ENCODE peak calls at places on chromosomes 3 and 15, in seven cellular contexts. One of them, this sample, is unnamed.

GRCh38 chr15:48723964-48724363 is 78.5 kb upstream of the FBN1 start:
- DNase-seq in foreskin fibroblast: no peak
- DNase-seq in NK-92 treated with Interleukin-12 subunit alpha and Interleukin-12 subunit beta, amount 100 ng/mL, for 24 hours: no peak
- DNase-seq in amygdala: no peak
- DNase-seq in upper lobe of right lung: no peak
- DNase-seq in cardiac fibroblast: no peak
- DNase-seq in activated CD4-positive, alpha-beta T cell treated with anti-CD3 and anti-CD28 coated beads, Interleukin-2, amount 50 U/mL, for 1 hour: no peak
- DNase-seq in this sample: no peak

GRCh38 chr3:108820586-108820985 is 2.0 kb upstream of the TRAT1 start:
- DNase-seq in foreskin fibroblast: no peak
- DNase-seq in NK-92 treated with Interleukin-12 subunit alpha and Interleukin-12 subunit beta, amount 100 ng/mL, for 24 hours: no peak
- DNase-seq in amygdala: no peak
- DNase-seq in upper lobe of right lung: no peak
- DNase-seq in cardiac fibroblast: no peak
- DNase-seq in activated CD4-positive, alpha-beta T cell treated with anti-CD3 and anti-CD28 coated beads, Interleukin-2, amount 50 U/mL, for 1 hour: no peak
- DNase-seq in this sample: no peak

GRCh38 chr15:43518073-43518761 is 809 bp downstream of the MAP1A start:
- DNase-seq in foreskin fibroblast: peak; percentile 70
- DNase-seq in NK-92 treated with Interleukin-12 subunit alpha and Interleukin-12 subunit beta, amount 100 ng/mL, for 24 hours: no peak
- DNase-seq in amygdala: peak; percentile 86
- DNase-seq in upper lobe of right lung: peak; percentile 58
- DNase-seq in cardiac fibroblast: peak; percentile 41
- DNase-seq in activated CD4-positive, alpha-beta T cell treated with anti-CD3 and anti-CD28 coated beads, Interleukin-2, amount 50 U/mL, for 1 hour: no peak
- DNase-seq in this sample: peak; percentile 81

GRCh38 chr3:168051579-168052183 is 44.0 kb downstream of the GOLIM4 start:
- DNase-seq in foreskin fibroblast: peak; percentile 64
- DNase-seq in NK-92 treated with Interleukin-12 subunit alpha and Interleukin-12 subunit beta, amount 100 ng/mL, for 24 hours: no peak
- DNase-seq in amygdala: no peak
- DNase-seq in upper lobe of right lung: no peak
- DNase-seq in cardiac fibroblast: peak; percentile 54
- DNase-seq in activated CD4-positive, alpha-beta T cell treated with anti-CD3 and anti-CD28 coated beads, Interleukin-2, amount 50 U/mL, for 1 hour: no peak
- DNase-seq in this sample: no peak

GRCh38 chr15:78737187-78737820 is 74.0 kb downstream of the ADAMTS7 start:
- DNase-seq in foreskin fibroblast: no peak
- DNase-seq in NK-92 treated with Interleukin-12 subunit alpha and Interleukin-12 subunit beta, amount 100 ng/mL, for 24 hours: no peak
- DNase-seq in amygdala: no peak
- DNase-seq in upper lobe of right lung: peak; percentile 27
- DNase-seq in cardiac fibroblast: no peak
- DNase-seq in activated CD4-positive, alpha-beta T cell treated with anti-CD3 and anti-CD28 coated beads, Interleukin-2, amount 50 U/mL, for 1 hour: no peak
- DNase-seq in this sample: no peak

GRCh38 chr15:48641416-48641815 is 4.1 kb downstream of the FBN1 start:
- DNase-seq in foreskin fibroblast: peak; percentile 74
- DNase-seq in NK-92 treated with Interleukin-12 subunit alpha and Interleukin-12 subunit beta, amount 100 ng/mL, for 24 hours: no peak
- DNase-seq in amygdala: peak; percentile 50
- DNase-seq in upper lobe of right lung: no peak
- DNase-seq in cardiac fibroblast: peak; percentile 64
- DNase-seq in activated CD4-positive, alpha-beta T cell treated with anti-CD3 and anti-CD28 coated beads, Interleukin-2, amount 50 U/mL, for 1 hour: no peak
- DNase-seq in this sample: no peak

GRCh38 chr15:41727143-41727542 is 47.1 kb upstream of the MAPKBP1 start:
- DNase-seq in foreskin fibroblast: no peak
- DNase-seq in NK-92 treated with Interleukin-12 subunit alpha and Interleukin-12 subunit beta, amount 100 ng/mL, for 24 hours: no peak
- DNase-seq in amygdala: no peak
- DNase-seq in upper lobe of right lung: no peak
- DNase-seq in cardiac fibroblast: peak; percentile 50
- DNase-seq in activated CD4-positive, alpha-beta T cell treated with anti-CD3 and anti-CD28 coated beads, Interleukin-2, amount 50 U/mL, for 1 hour: no peak
- DNase-seq in this sample: no peak

GRCh38 chr15:51375966-51376640 is 34.6 kb downstream of the GLDN start:
- DNase-seq in foreskin fibroblast: peak; percentile 77
- DNase-seq in NK-92 treated with Interleukin-12 subunit alpha and Interleukin-12 subunit beta, amount 100 ng/mL, for 24 hours: no peak
- DNase-seq in amygdala: no peak
- DNase-seq in upper lobe of right lung: no peak
- DNase-seq in cardiac fibroblast: no peak
- DNase-seq in activated CD4-positive, alpha-beta T cell treated with anti-CD3 and anti-CD28 coated beads, Interleukin-2, amount 50 U/mL, for 1 hour: no peak
- DNase-seq in this sample: no peak

GRCh38 chr3:30720586-30721313 is 114.3 kb downstream of the TGFBR2 start:
- DNase-seq in foreskin fibroblast: peak; percentile 62
- DNase-seq in NK-92 treated with Interleukin-12 subunit alpha and Interleukin-12 subunit beta, amount 100 ng/mL, for 24 hours: no peak
- DNase-seq in amygdala: no peak
- DNase-seq in upper lobe of right lung: no peak
- DNase-seq in cardiac fibroblast: no peak
- DNase-seq in activated CD4-positive, alpha-beta T cell treated with anti-CD3 and anti-CD28 coated beads, Interleukin-2, amount 50 U/mL, for 1 hour: no peak
- DNase-seq in this sample: no peak

GRCh38 chr3:127228866-127229265 is 35.9 kb downstream of the PRR23E start:
- DNase-seq in foreskin fibroblast: no peak
- DNase-seq in NK-92 treated with Interleukin-12 subunit alpha and Interleukin-12 subunit beta, amount 100 ng/mL, for 24 hours: no peak
- DNase-seq in amygdala: no peak
- DNase-seq in upper lobe of right lung: no peak
- DNase-seq in cardiac fibroblast: no peak
- DNase-seq in activated CD4-positive, alpha-beta T cell treated with anti-CD3 and anti-CD28 coated beads, Interleukin-2, amount 50 U/mL, for 1 hour: no peak
- DNase-seq in this sample: no peak

GRCh38 chr15:63605036-63605435 is 7.8 kb downstream of the FBXL22 start:
- DNase-seq in foreskin fibroblast: no peak
- DNase-seq in NK-92 treated with Interleukin-12 subunit alpha and Interleukin-12 subunit beta, amount 100 ng/mL, for 24 hours: no peak
- DNase-seq in amygdala: no peak
- DNase-seq in upper lobe of right lung: no peak
- DNase-seq in cardiac fibroblast: no peak
- DNase-seq in activated CD4-positive, alpha-beta T cell treated with anti-CD3 and anti-CD28 coated beads, Interleukin-2, amount 50 U/mL, for 1 hour: no peak
- DNase-seq in this sample: no peak

GRCh38 chr3:14204605-14205284 is 26.1 kb downstream of the LSM3 start:
- DNase-seq in foreskin fibroblast: peak; percentile 75
- DNase-seq in NK-92 treated with Interleukin-12 subunit alpha and Interleukin-12 subunit beta, amount 100 ng/mL, for 24 hours: no peak
- DNase-seq in amygdala: no peak
- DNase-seq in upper lobe of right lung: no peak
- DNase-seq in cardiac fibroblast: peak; percentile 73
- DNase-seq in activated CD4-positive, alpha-beta T cell treated with anti-CD3 and anti-CD28 coated beads, Interleukin-2, amount 50 U/mL, for 1 hour: no peak
- DNase-seq in this sample: no peak

GRCh38 chr3:193190387-193190786 is 50.6 kb upstream of the PLAAT1 start:
- DNase-seq in foreskin fibroblast: no peak
- DNase-seq in NK-92 treated with Interleukin-12 subunit alpha and Interleukin-12 subunit beta, amount 100 ng/mL, for 24 hours: no peak
- DNase-seq in amygdala: no peak
- DNase-seq in upper lobe of right lung: no peak
- DNase-seq in cardiac fibroblast: peak; percentile 11
- DNase-seq in activated CD4-positive, alpha-beta T cell treated with anti-CD3 and anti-CD28 coated beads, Interleukin-2, amount 50 U/mL, for 1 hour: no peak
- DNase-seq in this sample: no peak

GRCh38 chr3:104629038-104629437 is 737.7 kb upstream of the ALCAM start:
- DNase-seq in foreskin fibroblast: peak; percentile 81
- DNase-seq in NK-92 treated with Interleukin-12 subunit alpha and Interleukin-12 subunit beta, amount 100 ng/mL, for 24 hours: no peak
- DNase-seq in amygdala: no peak
- DNase-seq in upper lobe of right lung: no peak
- DNase-seq in cardiac fibroblast: peak; percentile 55
- DNase-seq in activated CD4-positive, alpha-beta T cell treated with anti-CD3 and anti-CD28 coated beads, Interleukin-2, amount 50 U/mL, for 1 hour: no peak
- DNase-seq in this sample: no peak

GRCh38 chr3:185089343-185089742 is 63.5 kb downstream of the C3orf70 start:
- DNase-seq in foreskin fibroblast: peak; percentile 49
- DNase-seq in NK-92 treated with Interleukin-12 subunit alpha and Interleukin-12 subunit beta, amount 100 ng/mL, for 24 hours: no peak
- DNase-seq in amygdala: no peak
- DNase-seq in upper lobe of right lung: no peak
- DNase-seq in cardiac fibroblast: peak; percentile 11
- DNase-seq in activated CD4-positive, alpha-beta T cell treated with anti-CD3 and anti-CD28 coated beads, Interleukin-2, amount 50 U/mL, for 1 hour: no peak
- DNase-seq in this sample: no peak

GRCh38 chr15:48084759-48085420 is 35.9 kb upstream of the SLC24A5 start:
- DNase-seq in foreskin fibroblast: peak; percentile 48
- DNase-seq in NK-92 treated with Interleukin-12 subunit alpha and Interleukin-12 subunit beta, amount 100 ng/mL, for 24 hours: no peak
- DNase-seq in amygdala: no peak
- DNase-seq in upper lobe of right lung: no peak
- DNase-seq in cardiac fibroblast: peak; percentile 42
- DNase-seq in activated CD4-positive, alpha-beta T cell treated with anti-CD3 and anti-CD28 coated beads, Interleukin-2, amount 50 U/mL, for 1 hour: no peak
- DNase-seq in this sample: no peak

GRCh38 chr3:177197934-177198484 is 727 bp upstream of the TBL1XR1 start:
- DNase-seq in foreskin fibroblast: no peak
- DNase-seq in NK-92 treated with Interleukin-12 subunit alpha and Interleukin-12 subunit beta, amount 100 ng/mL, for 24 hours: no peak
- DNase-seq in amygdala: no peak
- DNase-seq in upper lobe of right lung: no peak
- DNase-seq in cardiac fibroblast: no peak
- DNase-seq in activated CD4-positive, alpha-beta T cell treated with anti-CD3 and anti-CD28 coated beads, Interleukin-2, amount 50 U/mL, for 1 hour: no peak
- DNase-seq in this sample: no peak

GRCh38 chr3:185992801-185993467 is 55.1 kb upstream of the TRA2B start:
- DNase-seq in foreskin fibroblast: peak; percentile 75
- DNase-seq in NK-92 treated with Interleukin-12 subunit alpha and Interleukin-12 subunit beta, amount 100 ng/mL, for 24 hours: no peak
- DNase-seq in amygdala: no peak
- DNase-seq in upper lobe of right lung: no peak
- DNase-seq in cardiac fibroblast: peak; percentile 35
- DNase-seq in activated CD4-positive, alpha-beta T cell treated with anti-CD3 and anti-CD28 coated beads, Interleukin-2, amount 50 U/mL, for 1 hour: no peak
- DNase-seq in this sample: no peak

GRCh38 chr15:85415779-85416178 is 35.4 kb downstream of the AKAP13 start:
- DNase-seq in foreskin fibroblast: peak; percentile 25
- DNase-seq in NK-92 treated with Interleukin-12 subunit alpha and Interleukin-12 subunit beta, amount 100 ng/mL, for 24 hours: no peak
- DNase-seq in amygdala: no peak
- DNase-seq in upper lobe of right lung: no peak
- DNase-seq in cardiac fibroblast: no peak
- DNase-seq in activated CD4-positive, alpha-beta T cell treated with anti-CD3 and anti-CD28 coated beads, Interleukin-2, amount 50 U/mL, for 1 hour: no peak
- DNase-seq in this sample: no peak

GRCh38 chr3:32818431-32819085 is 761 bp downstream of the TRIM71 start:
- DNase-seq in foreskin fibroblast: peak; percentile 15
- DNase-seq in NK-92 treated with Interleukin-12 subunit alpha and Interleukin-12 subunit beta, amount 100 ng/mL, for 24 hours: no peak
- DNase-seq in amygdala: no peak
- DNase-seq in upper lobe of right lung: peak; percentile 75
- DNase-seq in cardiac fibroblast: no peak
- DNase-seq in activated CD4-positive, alpha-beta T cell treated with anti-CD3 and anti-CD28 coated beads, Interleukin-2, amount 50 U/mL, for 1 hour: no peak
- DNase-seq in this sample: peak; percentile 65

GRCh38 chr3:66413151-66413751 is 87.6 kb downstream of the LRIG1 start:
- DNase-seq in foreskin fibroblast: peak; percentile 90
- DNase-seq in NK-92 treated with Interleukin-12 subunit alpha and Interleukin-12 subunit beta, amount 100 ng/mL, for 24 hours: peak; percentile 11
- DNase-seq in amygdala: no peak
- DNase-seq in upper lobe of right lung: no peak
- DNase-seq in cardiac fibroblast: no peak
- DNase-seq in activated CD4-positive, alpha-beta T cell treated with anti-CD3 and anti-CD28 coated beads, Interleukin-2, amount 50 U/mL, for 1 hour: no peak
- DNase-seq in this sample: no peak

GRCh38 chr15:99335508-99335907 is 84.2 kb downstream of the LRRC28 start:
- DNase-seq in foreskin fibroblast: no peak
- DNase-seq in NK-92 treated with Interleukin-12 subunit alpha and Interleukin-12 subunit beta, amount 100 ng/mL, for 24 hours: no peak
- DNase-seq in amygdala: no peak
- DNase-seq in upper lobe of right lung: no peak
- DNase-seq in cardiac fibroblast: peak; percentile 4
- DNase-seq in activated CD4-positive, alpha-beta T cell treated with anti-CD3 and anti-CD28 coated beads, Interleukin-2, amount 50 U/mL, for 1 hour: no peak
- DNase-seq in this sample: no peak

GRCh38 chr3:171239757-171240503 is 213.4 kb upstream of the SLC2A2 start:
- DNase-seq in foreskin fibroblast: no peak
- DNase-seq in NK-92 treated with Interleukin-12 subunit alpha and Interleukin-12 subunit beta, amount 100 ng/mL, for 24 hours: no peak
- DNase-seq in amygdala: no peak
- DNase-seq in upper lobe of right lung: no peak
- DNase-seq in cardiac fibroblast: no peak
- DNase-seq in activated CD4-positive, alpha-beta T cell treated with anti-CD3 and anti-CD28 coated beads, Interleukin-2, amount 50 U/mL, for 1 hour: no peak
- DNase-seq in this sample: no peak

GRCh38 chr3:159763466-159764210 is 225.0 kb upstream of the IL12A start:
- DNase-seq in foreskin fibroblast: peak; percentile 93
- DNase-seq in NK-92 treated with Interleukin-12 subunit alpha and Interleukin-12 subunit beta, amount 100 ng/mL, for 24 hours: no peak
- DNase-seq in amygdala: peak; percentile 77
- DNase-seq in upper lobe of right lung: peak; percentile 91
- DNase-seq in cardiac fibroblast: peak; percentile 86
- DNase-seq in activated CD4-positive, alpha-beta T cell treated with anti-CD3 and anti-CD28 coated beads, Interleukin-2, amount 50 U/mL, for 1 hour: no peak
- DNase-seq in this sample: peak; percentile 94

GRCh38 chr3:195892355-195893120 is 15.8 kb downstream of the TNK2 start:
- DNase-seq in foreskin fibroblast: peak; percentile 79
- DNase-seq in NK-92 treated with Interleukin-12 subunit alpha and Interleukin-12 subunit beta, amount 100 ng/mL, for 24 hours: no peak
- DNase-seq in amygdala: peak; percentile 91
- DNase-seq in upper lobe of right lung: no peak
- DNase-seq in cardiac fibroblast: peak; percentile 83
- DNase-seq in activated CD4-positive, alpha-beta T cell treated with anti-CD3 and anti-CD28 coated beads, Interleukin-2, amount 50 U/mL, for 1 hour: no peak
- DNase-seq in this sample: no peak

GRCh38 chr3:143433787-143434378 is 314.3 kb downstream of the CHST2 start:
- DNase-seq in foreskin fibroblast: no peak
- DNase-seq in NK-92 treated with Interleukin-12 subunit alpha and Interleukin-12 subunit beta, amount 100 ng/mL, for 24 hours: no peak
- DNase-seq in amygdala: no peak
- DNase-seq in upper lobe of right lung: no peak
- DNase-seq in cardiac fibroblast: no peak
- DNase-seq in activated CD4-positive, alpha-beta T cell treated with anti-CD3 and anti-CD28 coated beads, Interleukin-2, amount 50 U/mL, for 1 hour: peak; percentile 5
- DNase-seq in this sample: no peak

GRCh38 chr3:159781867-159782266 is 206.8 kb upstream of the IL12A start:
- DNase-seq in foreskin fibroblast: no peak
- DNase-seq in NK-92 treated with Interleukin-12 subunit alpha and Interleukin-12 subunit beta, amount 100 ng/mL, for 24 hours: no peak
- DNase-seq in amygdala: no peak
- DNase-seq in upper lobe of right lung: no peak
- DNase-seq in cardiac fibroblast: no peak
- DNase-seq in activated CD4-positive, alpha-beta T cell treated with anti-CD3 and anti-CD28 coated beads, Interleukin-2, amount 50 U/mL, for 1 hour: no peak
- DNase-seq in this sample: no peak

GRCh38 chr15:69852482-69853275 is 245.0 kb downstream of the TLE3 start:
- DNase-seq in foreskin fibroblast: no peak
- DNase-seq in NK-92 treated with Interleukin-12 subunit alpha and Interleukin-12 subunit beta, amount 100 ng/mL, for 24 hours: no peak
- DNase-seq in amygdala: no peak
- DNase-seq in upper lobe of right lung: no peak
- DNase-seq in cardiac fibroblast: peak; percentile 68
- DNase-seq in activated CD4-positive, alpha-beta T cell treated with anti-CD3 and anti-CD28 coated beads, Interleukin-2, amount 50 U/mL, for 1 hour: no peak
- DNase-seq in this sample: no peak

GRCh38 chr3:38210141-38210757 is 44.9 kb downstream of the OXSR1 start:
- DNase-seq in foreskin fibroblast: no peak
- DNase-seq in NK-92 treated with Interleukin-12 subunit alpha and Interleukin-12 subunit beta, amount 100 ng/mL, for 24 hours: no peak
- DNase-seq in amygdala: no peak
- DNase-seq in upper lobe of right lung: no peak
- DNase-seq in cardiac fibroblast: no peak
- DNase-seq in activated CD4-positive, alpha-beta T cell treated with anti-CD3 and anti-CD28 coated beads, Interleukin-2, amount 50 U/mL, for 1 hour: no peak
- DNase-seq in this sample: no peak

GRCh38 chr3:14117468-14118399 is 6.9 kb downstream of the CHCHD4 start:
- DNase-seq in foreskin fibroblast: no peak
- DNase-seq in NK-92 treated with Interleukin-12 subunit alpha and Interleukin-12 subunit beta, amount 100 ng/mL, for 24 hours: no peak
- DNase-seq in amygdala: no peak
- DNase-seq in upper lobe of right lung: peak; percentile 43
- DNase-seq in cardiac fibroblast: no peak
- DNase-seq in activated CD4-positive, alpha-beta T cell treated with anti-CD3 and anti-CD28 coated beads, Interleukin-2, amount 50 U/mL, for 1 hour: no peak
- DNase-seq in this sample: no peak

This sample was measured in chondrocyte.